ENCODE peak calls at places on chromosomes 12 and 14, in four cellular contexts. N is neuronal stem cell, A is IMR-90, U is mesendoderm. G is an unnamed sample. For H3K79me1, the result is how much of the 10 kb centered on the place peaks cover.

GRCh38 chr12:4177257-4177656 is 96.3 kb upstream of the CCND2 start:
- DNase-seq in A (no peak), N (no peak), U (no peak), G (no peak)

GRCh38 chr12:30877110-30877875 is 49.3 kb upstream of the TSPAN11 start:
- DNase-seq in A (no peak), U (no peak), N (no peak), G (no peak)

GRCh38 chr14:96105089-96105920 is 66.1 kb downstream of the C14orf132 start:
- DNase-seq in N (no peak), U (no peak), A (no peak), G (no peak)

GRCh38 chr12:106773286-106773685 is 1.2 kb upstream of the RIC8B start:
- DNase-seq in U (peak), N (no peak), A (no peak), G (no peak)

GRCh38 chr14:102233081-102233480 is 71.9 kb downstream of the MOK start:
- DNase-seq in N (no peak), U (no peak), A (no peak), G (no peak)

GRCh38 chr12:80059875-80060274 is 39.5 kb upstream of the OTOGL start:
- DNase-seq in U (no peak), A (no peak), N (no peak), G (no peak)

GRCh38 chr12:44835641-44836379 is 40.3 kb downstream of the NELL2 start:
- DNase-seq in U (no peak), A (no peak), N (no peak), G (no peak)

GRCh38 chr14:58414845-58415244 is 12.5 kb downstream of the TIMM9 start:
- DNase-seq in A (no peak), U (peak), N (no peak), G (no peak)

GRCh38 chr12:88764781-88765470 is 184.7 kb upstream of the KITLG start:
- DNase-seq in U (no peak), N (no peak), A (peak), G (no peak)

GRCh38 chr12:16603916-16604575 is 1.9 kb downstream of the LMO3 start:
- DNase-seq in U (peak), A (no peak), N (peak), G (no peak)

GRCh38 chr12:80625901-80626300 is 81.5 kb upstream of the MYF6 start:
- DNase-seq in A (no peak), N (no peak), U (no peak), G (no peak)

GRCh38 chr14:76918751-76919421 is 92.7 kb downstream of the LRRC74A start:
- DNase-seq in A (peak), N (no peak), U (peak), G (peak)

GRCh38 chr12:52362118-52362726 is 5.1 kb downstream of the KRT85 start:
- DNase-seq in U (peak), A (no peak), N (no peak), G (peak)

GRCh38 chr12:27969011-27969900 is 3.3 kb downstream of the PTHLH start:
- DNase-seq in N (no peak), A (peak), U (peak), G (peak)

GRCh38 chr12:57146925-57147640 is at the start of gene LRP1-AS:
- DNase-seq in N (no peak), A (no peak), U (no peak), G (no peak)

GRCh38 chr14:93857500-93857899 is 69.2 kb upstream of the PRIMA1 start:
- DNase-seq in U (peak), N (no peak), A (no peak), G (peak)

GRCh38 chr12:120062976-120063579 is 53.5 kb downstream of the RAB35 start:
- DNase-seq in U (no peak), N (no peak), A (no peak), G (no peak)

GRCh38 chr12:127273621-127274020 is 993.3 kb upstream of the TMEM132C start:
- DNase-seq in A (peak), U (no peak), N (no peak), G (no peak)

GRCh38 chr12:103771466-103771865 is 69.6 kb downstream of the NT5DC3 start:
- DNase-seq in N (no peak), U (peak), A (peak), G (peak)

GRCh38 chr12:31311634-31312258 is 14.2 kb downstream of the SINHCAF start:
- DNase-seq in N (no peak), U (no peak), A (no peak), G (no peak)

GRCh38 chr14:57816568-57817284 is 49.2 kb downstream of the SLC35F4 start:
- DNase-seq in A (no peak), U (no peak), N (no peak), G (no peak)

GRCh38 chr14:26765768-26766550 is 168.1 kb upstream of the NOVA1 start:
- DNase-seq in N (peak), A (peak), U (peak), G (no peak)

GRCh38 chr14:22846811-22847307 is 10.5 kb downstream of the MMP14 start:
- DNase-seq in N (no peak), U (no peak), A (no peak), G (no peak)

GRCh38 chr14:76867536-76868452 is 41.6 kb downstream of the LRRC74A start:
- DNase-seq in U (no peak), N (no peak), A (no peak), G (no peak)

DNA sequence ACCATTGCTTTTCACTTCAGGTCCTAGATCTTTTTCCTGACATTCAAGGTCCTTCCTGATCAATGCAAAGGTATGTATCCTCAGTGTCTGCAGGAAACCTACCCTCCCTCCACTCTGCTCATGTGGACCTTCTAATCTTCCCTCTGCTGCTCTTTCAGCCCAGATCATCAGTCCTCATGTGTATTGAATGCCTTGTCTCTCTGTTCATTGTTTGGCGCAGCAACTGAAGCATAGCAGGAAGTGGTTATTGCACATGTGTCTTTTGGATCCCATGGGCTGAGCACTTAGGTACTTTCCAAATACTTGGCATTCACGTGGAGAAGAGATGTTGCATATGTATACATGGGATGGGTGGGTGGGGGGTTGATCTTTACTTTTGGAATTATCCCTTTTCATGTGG is 4.3 kb upstream of the NIN start:
- DNase-seq in U (no peak), A (peak), N (no peak), G (no peak)
- H3K4me2 ChIP-seq in U (no peak), A (no peak), N (no peak), G (no peak)

DNA sequence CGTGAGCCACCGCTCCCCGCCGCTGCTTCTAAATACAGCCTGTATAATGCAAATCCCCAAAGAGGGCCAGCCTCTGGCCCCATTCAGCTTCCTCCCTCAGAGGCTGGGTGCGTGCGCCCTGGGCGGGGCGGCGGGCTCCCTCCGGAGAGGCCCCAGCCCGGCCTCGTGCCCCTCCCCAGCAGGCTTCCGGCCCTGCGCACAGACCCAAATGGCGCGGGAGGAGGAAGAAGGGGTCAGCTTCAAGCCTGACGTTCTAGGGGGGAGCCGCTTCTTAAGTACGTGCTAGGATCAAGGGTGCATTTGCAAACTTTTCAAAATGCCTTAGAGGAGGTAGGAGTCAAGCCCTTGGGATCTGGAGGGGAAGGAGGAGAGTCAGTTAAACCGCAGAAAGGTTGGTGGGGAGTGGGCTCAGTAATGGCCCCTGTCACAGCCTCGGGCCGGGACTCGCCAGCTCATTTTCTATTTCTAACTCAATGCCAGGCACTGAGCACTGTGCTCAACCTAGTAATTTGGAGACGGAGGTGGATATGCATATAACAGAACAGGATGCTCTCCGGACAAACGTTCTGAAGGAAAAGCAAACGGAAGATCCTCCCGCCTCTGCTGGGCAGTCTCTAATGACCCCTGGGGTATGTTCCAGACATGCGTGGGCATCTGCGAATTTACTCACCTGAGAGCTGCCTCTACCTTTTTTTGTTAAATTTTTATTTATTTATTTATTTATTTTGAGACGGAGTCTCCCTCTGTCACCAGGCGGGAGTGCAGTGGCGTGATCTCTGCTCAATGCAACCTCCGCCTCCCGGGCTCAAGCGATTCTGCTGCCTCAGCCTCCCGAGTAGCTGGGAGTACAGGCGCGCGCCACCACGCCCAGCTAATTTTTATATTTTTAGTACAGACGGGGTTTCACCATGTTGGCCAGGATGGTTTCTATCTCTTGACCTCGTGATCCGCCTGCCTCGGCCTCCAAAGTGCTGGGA is 32.3 kb downstream of the NINJ2 start:
- DNase-seq in A (no peak), N (no peak), U (peak), G (peak)
- H3K79me1 ChIP-seq in A (under half), N (under half), U (under half), G (under half)

GRCh38 chr12:63302941-63303536 is 152.0 kb upstream of the AVPR1A start:
- DNase-seq in A (no peak), U (peak), N (no peak), G (no peak)

GRCh38 chr12:63304844-63305243 is 153.8 kb upstream of the AVPR1A start:
- DNase-seq in U (no peak), A (no peak), N (no peak), G (no peak)

GRCh38 chr12:63298386-63298930 is 147.5 kb upstream of the AVPR1A start:
- DNase-seq in U (no peak), N (no peak), A (no peak), G (no peak)

GRCh38 chr12:63301311-63301710 is 150.3 kb upstream of the AVPR1A start:
- DNase-seq in A (no peak), U (no peak), N (no peak), G (no peak)

DNA sequence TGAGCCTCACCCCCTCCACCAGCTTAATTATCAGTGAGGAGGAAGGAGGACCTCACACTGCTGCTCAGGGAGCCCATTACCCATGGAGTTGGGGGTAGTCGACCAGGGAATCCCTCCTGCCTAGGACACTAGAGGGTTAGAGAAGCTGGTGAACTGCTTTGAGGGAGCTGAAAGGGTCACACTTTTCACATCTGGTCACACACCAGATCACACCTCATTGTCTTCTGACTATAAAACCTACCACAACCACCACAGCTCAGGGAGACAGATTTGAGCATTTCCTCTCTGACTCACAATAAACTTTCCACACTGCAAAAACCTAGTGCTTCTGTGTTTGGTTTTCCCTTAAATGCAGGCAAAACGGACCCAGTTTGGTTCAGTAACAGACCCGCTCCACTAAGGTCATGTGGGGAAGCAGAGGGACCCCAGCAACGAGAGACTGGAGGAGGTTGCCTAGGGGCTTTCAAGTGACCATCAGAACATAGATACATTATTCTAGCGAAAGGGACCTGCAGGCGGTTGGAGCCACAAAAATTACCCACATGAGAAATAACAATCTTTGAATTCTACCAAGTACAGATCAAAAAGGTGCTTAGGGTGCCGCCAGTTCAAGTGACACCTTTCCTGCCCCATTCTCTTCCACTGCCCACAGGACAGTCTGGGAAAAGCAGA is 151.4 kb upstream of the AVPR1A start:
- DNase-seq in N (no peak), U (peak), A (no peak), G (no peak)
- H3K4me2 ChIP-seq in N (no peak), U (no peak), A (no peak), G (no peak)

DNA sequence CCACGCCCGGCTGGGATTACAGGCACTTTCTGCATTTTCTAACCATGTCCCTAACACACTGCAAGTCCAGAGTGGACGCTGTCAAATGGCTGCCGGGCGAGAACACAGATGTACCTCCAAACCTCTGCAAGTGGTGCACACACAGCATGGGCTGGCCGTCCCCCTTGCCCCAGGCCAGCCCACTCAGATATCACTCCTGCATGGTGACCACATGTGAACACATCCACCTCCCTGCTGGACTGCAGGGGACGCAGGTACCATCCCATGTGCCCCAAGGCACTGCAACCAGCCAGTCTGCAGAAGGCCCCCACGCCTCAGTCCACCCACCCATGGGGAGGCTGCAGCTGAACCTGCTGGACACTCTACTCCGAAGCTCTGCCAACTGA is 14.0 kb downstream of the BRF1 start:
- DNase-seq in N (no peak), U (no peak), A (no peak), G (no peak)
- H3K79me1 ChIP-seq in N (under half), U (under half), A (under half), G (under half)

GRCh38 chr14:61766136-61766535 is 3.9 kb downstream of the SNAPC1 start:
- DNase-seq in N (no peak), A (no peak), U (no peak), G (no peak)
- H3K4me2 ChIP-seq in N (no peak), A (peak), U (no peak), G (no peak)